ENCODE peak calls at places on chromosomes 11 and 22, in four cellular contexts. C is WTC11, S is GM12878, B is HepG2. H is an unnamed sample.

GRCh38 chr22:37634505-37635002 is 4.9 kb upstream of the SH3BP1 start:
- DNase-seq in C (no peak), B (no peak), S (no peak), H (peak)

GRCh38 chr11:21625982-21626381 is 566.9 kb upstream of the ANO5 start:
- DNase-seq in B (no peak), C (no peak), S (no peak), H (no peak)

GRCh38 chr11:3855808-3856491 is 486 bp downstream of the STIM1 start:
- DNase-seq in B (no peak), C (peak), S (no peak), H (no peak)

GRCh38 chr22:25777870-25778269 is 35.9 kb downstream of the MYO18B start:
- DNase-seq in B (peak), S (peak), C (no peak), H (peak)

GRCh38 chr11:69934861-69935494 is 115.8 kb upstream of the FGF3 start:
- DNase-seq in B (no peak), C (peak), S (no peak), H (peak)

GRCh38 chr22:44956835-44957234 is 53.0 kb downstream of the PHF21B start:
- DNase-seq in B (no peak), S (no peak), C (no peak), H (no peak)

GRCh38 chr11:32450372-32450771 is 15.0 kb upstream of the WT1 start:
- DNase-seq in C (no peak), B (no peak), S (no peak), H (peak)

GRCh38 chr11:67050139-67050538 is 6.5 kb upstream of the RHOD start:
- DNase-seq in S (no peak), C (no peak), B (peak), H (no peak)

GRCh38 chr11:62025429-62026105 is 58.1 kb upstream of the FTH1 start:
- DNase-seq in C (no peak), S (peak), B (peak), H (peak)

GRCh38 chr11:100888836-100889235 is 201.7 kb downstream of the ARHGAP42 start:
- DNase-seq in B (no peak), C (no peak), S (no peak), H (no peak)

GRCh38 chr22:38441620-38442287 is 13.2 kb downstream of the KCNJ4 start:
- DNase-seq in S (no peak), B (no peak), C (no peak), H (no peak)

GRCh38 chr11:17277024-17277584 is 565 bp downstream of the NUCB2 start:
- DNase-seq in S (no peak), C (no peak), B (no peak), H (no peak)

GRCh38 chr11:69925366-69926196 is 106.4 kb upstream of the FGF3 start:
- DNase-seq in S (no peak), B (no peak), C (peak), H (no peak)

GRCh38 chr11:10604340-10604748 is 35.9 kb upstream of the LYVE1 start:
- DNase-seq in S (no peak), C (no peak), B (peak), H (no peak)

GRCh38 chr11:100849009-100849913 is 162.2 kb downstream of the ARHGAP42 start:
- DNase-seq in S (no peak), B (no peak), C (no peak), H (no peak)

GRCh38 chr22:42358643-42359558 is 73.3 kb downstream of the NFAM1 start:
- DNase-seq in C (no peak), S (no peak), B (no peak), H (no peak)

GRCh38 chr11:71144736-71145135 is 107.6 kb downstream of the SHANK2 start:
- DNase-seq in S (no peak), B (no peak), C (no peak), H (no peak)

GRCh38 chr11:83691387-83692088 is 405.4 kb upstream of the CCDC90B start:
- DNase-seq in S (no peak), C (no peak), B (no peak), H (no peak)

GRCh38 chr11:27460158-27460565 is 12.4 kb downstream of the LGR4 start:
- DNase-seq in C (no peak), S (no peak), B (peak), H (no peak)

GRCh38 chr22:22103078-22103593 is 120.5 kb upstream of the TOP3B start:
- DNase-seq in B (no peak), C (peak), S (no peak), H (peak)

GRCh38 chr11:6251120-6251733 is 8.4 kb upstream of the CCKBR start:
- DNase-seq in S (no peak), B (peak), C (peak), H (peak)

GRCh38 chr22:37566329-37566837 is 6.1 kb downstream of the CDC42EP1 start:
- DNase-seq in S (no peak), B (no peak), C (no peak), H (no peak)

GRCh38 chr11:33769542-33769941 is 4.8 kb downstream of the FBXO3 start:
- DNase-seq in B (no peak), C (no peak), S (no peak), H (no peak)

GRCh38 chr22:20009582-20010306 is 6.9 kb downstream of the ARVCF start:
- DNase-seq in S (no peak), B (no peak), C (no peak), H (no peak)

GRCh38 chr22:44585559-44586121 is 87.6 kb upstream of the RTL6 start:
- DNase-seq in C (no peak), S (no peak), B (no peak), H (no peak)

GRCh38 chr11:17792161-17792560 is 57.6 kb downstream of the KCNC1 start:
- DNase-seq in S (no peak), C (no peak), B (no peak), H (no peak)

GRCh38 chr22:39664485-39665200 is 94.1 kb downstream of the CACNA1I start:
- DNase-seq in S (no peak), C (peak), B (no peak), H (peak)

GRCh38 chr22:29704528-29705285 is 15.1 kb upstream of the CABP7 start:
- DNase-seq in C (no peak), S (no peak), B (peak), H (no peak)

GRCh38 chr22:41799486-41800347 is 762 bp upstream of the CCDC134 start:
- DNase-seq in C (peak), S (no peak), B (no peak), H (peak)

GRCh38 chr11:16512842-16513241 is 156.5 kb upstream of the SOX6 start:
- DNase-seq in C (no peak), B (no peak), S (no peak), H (no peak)

GRCh38 chr11:23211221-23211620 is 350.9 kb upstream of the CCDC179 start:
- DNase-seq in S (no peak), B (no peak), C (no peak), H (no peak)

GRCh38 chr22:41915035-41915782 is at the start of gene SHISA8:
- DNase-seq in S (no peak), C (peak), B (no peak), H (peak)

GRCh38 chr22:35516723-35517122 is 23.9 kb upstream of the RASD2 start:
- DNase-seq in B (no peak), C (no peak), S (no peak), H (no peak)

GRCh38 chr11:76665921-76666351 is 4.6 kb downstream of the LRRC32 start:
- DNase-seq in B (no peak), C (no peak), S (no peak), H (no peak)

GRCh38 chr11:56841210-56841810 is 92.8 kb upstream of the OR9G4 start:
- DNase-seq in S (peak), B (peak), C (peak), H (peak)

DNA sequence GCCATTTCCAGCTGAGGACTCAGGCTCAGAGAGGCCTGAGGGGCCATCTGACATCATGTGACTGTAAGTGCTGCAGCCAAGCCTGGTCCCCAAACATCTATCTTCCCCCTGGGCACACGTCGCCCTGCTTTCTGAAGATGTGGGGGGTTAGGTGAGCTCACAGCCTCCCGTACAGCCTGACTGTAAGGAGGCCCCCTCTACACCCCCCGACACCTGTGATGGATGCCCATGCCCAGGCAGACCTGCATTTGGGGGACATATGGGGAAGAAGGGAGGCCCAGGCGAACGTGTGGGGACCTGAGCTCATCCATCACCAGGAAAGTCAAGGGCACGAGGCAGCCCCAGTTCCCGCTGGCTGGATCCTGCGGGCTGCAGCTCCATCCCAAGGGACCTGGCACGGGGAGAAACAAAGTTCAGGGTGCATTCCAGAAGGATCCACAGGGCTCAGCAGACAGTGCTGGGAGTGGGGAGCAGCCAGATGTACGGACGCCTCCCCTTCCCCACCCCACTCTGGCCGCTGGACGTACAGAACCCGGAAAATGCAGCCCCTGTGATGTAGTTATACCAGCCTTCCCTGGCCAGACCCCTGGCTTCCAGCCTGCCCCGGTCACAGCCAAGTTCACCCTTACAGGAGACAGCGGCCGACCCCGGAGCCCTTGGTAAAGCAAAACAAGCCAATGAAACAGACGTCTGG is 1431.4 kb downstream of the BRD1 start:
- DNase-seq in B (no peak), C (no peak), S (no peak), H (no peak)
- TF ChIP-seq CREM in B (no peak), C (no peak), S (no peak), H (no peak)

GRCh38 chr11:120009938-120010337 is 128.0 kb downstream of the TRIM29 start:
- DNase-seq in S (no peak), C (no peak), B (no peak), H (no peak)

GRCh38 chr11:120011836-120012235 is 126.1 kb downstream of the TRIM29 start:
- DNase-seq in S (no peak), B (no peak), C (no peak), H (no peak)

GRCh38 chr11:120017582-120017981 is 120.3 kb downstream of the TRIM29 start:
- DNase-seq in B (no peak), C (no peak), S (no peak), H (no peak)

GRCh38 chr11:120012245-120012644 is 125.7 kb downstream of the TRIM29 start:
- DNase-seq in C (no peak), S (no peak), B (no peak), H (no peak)

GRCh38 chr11:120013325-120014250 is 124.3 kb downstream of the TRIM29 start:
- DNase-seq in B (peak), S (no peak), C (peak), H (peak)
- TF ChIP-seq CREM in B (no peak), S (no peak), C (no peak), H (no peak)

GRCh38 chr22:48573766-48574165 is 1253.9 kb downstream of the BRD1 start:
- DNase-seq in C (no peak), B (no peak), S (no peak), H (no peak)

GRCh38 chr22:48572951-48573350 is 1254.7 kb downstream of the BRD1 start:
- DNase-seq in C (no peak), S (no peak), B (no peak), H (no peak)

GRCh38 chr22:48575567-48576332 is 1251.9 kb downstream of the BRD1 start:
- DNase-seq in B (no peak), S (no peak), C (no peak), H (no peak)

GRCh38 chr22:48576333-48577013 is 1251.2 kb downstream of the BRD1 start:
- DNase-seq in B (no peak), C (peak), S (no peak), H (no peak)

DNA sequence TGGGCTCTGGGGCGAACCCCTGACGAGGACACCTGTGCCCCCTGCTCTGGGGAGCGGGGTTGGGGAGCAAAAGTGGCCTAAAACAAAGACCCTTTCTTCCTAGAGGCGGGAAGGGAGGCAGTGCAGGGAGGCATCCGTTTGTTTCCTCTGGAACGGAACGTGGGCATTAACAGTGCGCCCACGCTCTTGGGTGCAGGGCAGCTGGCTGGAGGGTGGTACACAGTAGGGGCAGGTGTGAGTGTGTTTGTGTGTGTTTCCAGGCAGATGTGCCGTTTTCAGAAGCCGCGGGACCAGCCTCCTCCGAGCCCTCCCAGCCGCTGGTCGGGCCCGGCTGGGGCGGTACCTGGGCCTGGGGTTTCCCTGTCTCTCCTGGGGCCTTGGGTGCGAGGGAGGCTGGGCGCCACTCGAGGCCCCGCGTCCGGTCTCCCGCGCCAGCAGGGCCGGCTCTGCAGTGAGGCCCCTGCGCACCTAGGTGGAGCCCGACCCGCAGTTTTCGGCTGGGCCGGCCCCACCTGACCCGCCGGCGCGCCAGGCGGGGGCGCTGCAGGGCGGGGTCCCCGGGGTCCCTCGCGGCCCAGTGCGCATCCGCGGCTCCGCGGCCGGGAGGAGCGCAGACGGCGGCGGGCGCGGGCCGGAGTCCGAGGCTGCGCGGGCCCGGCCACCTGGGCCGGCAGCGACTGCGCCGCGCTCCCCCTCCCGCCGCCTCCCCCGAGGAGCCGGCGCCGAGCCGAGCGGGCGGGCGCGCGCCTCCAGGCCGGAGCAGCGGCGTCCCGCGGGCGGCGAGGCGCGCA is 1252.7 kb downstream of the BRD1 start:
- DNase-seq in C (peak), S (no peak), B (peak), H (no peak)
- TF ChIP-seq CREM in C (no peak), S (no peak), B (no peak), H (no peak)

DNA sequence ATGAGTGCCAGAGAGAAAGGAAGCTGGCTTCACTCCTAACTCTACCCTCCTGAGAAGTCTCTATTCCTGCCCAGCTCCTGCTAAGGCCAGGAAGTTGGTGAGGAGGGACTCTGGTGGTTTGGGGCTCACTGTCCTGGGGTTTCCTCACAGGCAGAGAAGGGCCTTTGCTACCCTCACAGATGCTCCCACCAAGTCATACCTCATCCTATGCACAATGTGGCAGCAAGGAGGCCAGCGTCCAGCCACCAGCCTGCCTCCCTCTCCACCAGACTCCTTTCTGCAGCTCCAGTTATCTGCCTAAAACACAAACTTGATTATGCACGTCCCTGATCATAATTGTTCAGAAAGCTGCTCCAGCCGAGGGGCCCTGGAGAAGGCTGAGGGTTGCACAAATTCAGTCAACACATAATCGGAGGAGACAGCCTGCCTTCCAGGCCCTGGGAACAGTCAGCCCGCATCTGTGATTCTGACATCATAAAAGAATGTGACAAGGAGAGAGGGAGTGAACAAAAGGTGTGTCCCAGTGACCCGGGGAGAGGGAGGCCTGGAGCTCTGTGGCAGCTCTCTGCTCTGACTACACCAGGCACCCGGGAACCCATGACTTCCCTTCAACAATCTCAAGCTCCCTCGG is 28.8 kb downstream of the DKK3 start:
- DNase-seq in C (no peak), S (no peak), B (no peak), H (no peak)
- TF ChIP-seq CREM in C (no peak), S (no peak), B (no peak), H (no peak)

GRCh38 chr11:68271023-68271780 is 571 bp downstream of the C11orf24 start:
- DNase-seq in B (peak), C (peak), S (no peak), H (peak)
- TF ChIP-seq CREM in B (no peak), C (no peak), S (peak), H (peak)

DNA sequence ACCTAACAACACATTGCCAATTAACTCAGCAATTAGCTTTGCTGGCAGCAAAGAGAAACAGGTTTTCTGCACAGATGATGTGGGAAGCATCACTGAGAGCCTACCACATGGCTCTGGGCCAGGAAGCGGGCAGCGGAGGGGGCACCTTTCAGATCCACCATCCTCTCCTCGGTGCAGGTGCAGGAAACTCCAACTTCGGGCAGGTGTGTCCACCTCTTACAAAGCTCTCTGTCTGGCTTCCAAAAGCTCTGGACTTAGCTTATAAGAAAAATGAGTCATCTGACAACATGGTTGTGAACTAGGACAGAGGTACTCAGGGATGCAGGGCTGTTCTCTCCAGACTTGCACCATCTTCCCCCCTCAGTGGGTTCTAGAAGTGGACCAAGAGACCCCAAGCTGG is 77.1 kb downstream of the RPS6KA4 start:
- DNase-seq in C (no peak), B (no peak), S (no peak), H (no peak)
- TF ChIP-seq CREM in C (no peak), B (no peak), S (no peak), H (no peak)

GRCh38 chr11:119107538-119108150 is 500 bp downstream of the C2CD2L start:
- DNase-seq in S (no peak), B (no peak), C (no peak), H (no peak)

GRCh38 chr11:119106564-119107537 is at the start of gene C2CD2L:
- DNase-seq in C (peak), B (peak), S (peak), H (peak)

GRCh38 chr11:119109843-119110242 is 2.7 kb downstream of the C2CD2L start:
- DNase-seq in B (no peak), S (no peak), C (no peak), H (no peak)

GRCh38 chr11:119108857-119109221 is 1.7 kb downstream of the C2CD2L start:
- DNase-seq in S (no peak), C (no peak), B (peak), H (no peak)

GRCh38 chr11:119108151-119108856 is 1.2 kb downstream of the C2CD2L start:
- DNase-seq in B (peak), C (peak), S (no peak), H (peak)
- TF ChIP-seq CREM in B (no peak), C (no peak), S (no peak), H (peak)

DNA sequence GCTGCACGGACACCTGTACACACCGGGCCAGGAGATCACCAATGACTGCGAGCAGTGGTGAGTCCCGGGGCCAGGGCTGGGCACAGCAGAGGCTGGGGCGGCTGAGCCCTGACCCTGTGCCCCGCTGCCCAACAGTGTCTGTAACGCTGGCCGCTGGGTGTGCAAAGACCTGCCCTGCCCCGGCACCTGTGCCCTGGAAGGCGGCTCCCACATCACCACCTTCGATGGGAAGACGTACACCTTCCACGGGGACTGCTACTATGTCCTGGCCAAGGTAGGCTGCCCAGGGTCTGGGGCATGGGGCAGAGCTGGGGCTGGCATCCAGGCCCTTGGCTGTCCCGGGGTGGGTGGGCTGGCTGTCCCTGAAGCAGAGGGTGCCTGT is 7.7 kb downstream of the MUC2 start:
- DNase-seq in S (no peak), C (no peak), B (no peak), H (no peak)
- TF ChIP-seq CREM in S (no peak), C (no peak), B (no peak), H (no peak)